ENCODE peak calls at places on chromosomes 16 and 17, in six cellular contexts. S is heart left ventricle, P is astrocyte of the cerebellum, E is sigmoid colon, C is ovary, V is mucosa of descending colon. A is an unnamed sample.

GRCh38 chr17:28533091-28533670 is 19.2 kb downstream of the UNC119 start:
- DNase-seq in V (peak; percentile 55), E (no peak), C (no peak), S (no peak), P (no peak), A (no peak)

GRCh38 chr17:31308372-31308905 is 5.4 kb downstream of the EVI2B start:
- DNase-seq in E (no peak), S (no peak), C (no peak), V (no peak), P (no peak), A (no peak)

GRCh38 chr17:80422981-80423380 is 8.0 kb downstream of the ENDOV start:
- DNase-seq in E (no peak), V (no peak), S (no peak), C (no peak), P (no peak), A (no peak)

GRCh38 chr16:66509576-66509975 is 40.3 kb downstream of the TK2 start:
- DNase-seq in S (peak; percentile 12), E (peak; percentile 56), V (peak; percentile 20), C (peak; percentile 39), P (no peak), A (no peak)

GRCh38 chr16:23284584-23284983 is 17.5 kb upstream of the SCNN1B start:
- DNase-seq in S (no peak), P (no peak), V (no peak), E (no peak), C (no peak), A (no peak)

GRCh38 chr17:49646391-49647255 is 31.3 kb downstream of the SPOP start:
- DNase-seq in E (peak; percentile 77), S (no peak), C (no peak), P (peak; percentile 53), V (no peak), A (peak; percentile 37)

GRCh38 chr17:82882715-82883446 is 43.1 kb upstream of the ZNF750 start:
- DNase-seq in S (no peak), V (peak; percentile 86), P (no peak), E (no peak), C (no peak), A (no peak)

GRCh38 chr16:82070656-82071369 is 35.8 kb downstream of the HSD17B2 start:
- DNase-seq in C (no peak), S (no peak), P (no peak), E (no peak), V (no peak), A (peak; percentile 19)

DNA sequence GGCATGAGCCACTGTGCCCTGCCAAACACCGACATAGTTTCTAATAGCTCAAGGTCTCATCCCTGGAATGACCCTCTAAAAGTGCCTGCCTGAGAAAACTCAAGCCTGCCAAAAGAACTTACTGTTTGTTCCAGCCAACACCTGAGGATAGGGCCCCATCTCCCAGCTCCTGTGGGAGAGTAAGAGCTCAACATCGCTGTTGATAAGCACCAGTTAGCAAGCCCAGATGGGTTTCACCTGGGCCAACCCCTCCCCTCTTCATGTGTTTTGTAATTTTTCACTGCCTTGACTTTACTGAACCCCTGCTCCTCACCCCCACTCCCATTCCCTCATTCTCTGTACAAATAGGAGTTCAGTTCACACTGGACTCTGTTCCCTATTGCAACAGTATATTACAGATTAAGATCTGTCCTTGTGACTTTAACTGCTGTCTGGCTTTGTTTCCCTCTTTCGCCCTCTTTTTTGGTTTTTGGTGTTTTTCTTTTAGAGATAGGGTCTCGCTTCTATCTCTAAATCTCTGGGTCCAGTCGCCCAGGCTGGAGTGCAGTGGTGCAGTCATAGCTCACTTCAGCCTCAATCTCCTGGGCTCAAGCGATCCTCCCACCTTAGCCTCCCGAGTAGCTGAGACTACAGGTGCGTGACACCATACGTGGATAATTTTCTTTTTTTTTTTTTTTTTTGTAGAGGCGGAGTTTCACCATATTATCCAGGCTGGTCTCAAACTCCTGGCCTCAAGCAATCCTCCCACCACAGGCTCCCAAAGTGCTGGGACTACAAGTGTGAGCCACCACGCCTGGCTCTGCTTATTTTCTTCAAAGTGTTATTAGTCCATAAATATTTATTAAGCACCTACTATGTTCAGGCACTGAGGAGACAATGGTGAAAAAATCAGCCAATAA is 12.3 kb downstream of the NUPR1 start:
- DNase-seq in S (no peak), C (no peak), P (no peak), E (no peak), V (no peak), A (no peak)
- H3K4me3 ChIP-seq in S (no peak overlapping the region), C (no peak overlapping the region), P (no peak overlapping the region), E (no peak overlapping the region), V (no peak overlapping the region), A (no peak overlapping the region)

GRCh38 chr17:48161127-48161905 is 53.8 kb downstream of the SNX11 start:
- DNase-seq in E (no peak), V (no peak), P (no peak), C (no peak), S (no peak), A (no peak)

GRCh38 chr17:48160177-48160967 is 52.8 kb downstream of the SNX11 start:
- DNase-seq in P (no peak), V (peak; percentile 39), C (no peak), E (no peak), S (no peak), A (no peak)

GRCh38 chr17:48162305-48162934 is 54.9 kb downstream of the SNX11 start:
- DNase-seq in C (no peak), P (no peak), V (no peak), E (no peak), S (no peak), A (no peak)

GRCh38 chr17:48163809-48164208 is 56.2 kb downstream of the SNX11 start:
- DNase-seq in P (no peak), S (no peak), C (no peak), V (no peak), E (no peak), A (no peak)

GRCh38 chr17:48162946-48163506 is 55.5 kb downstream of the SNX11 start:
- DNase-seq in P (no peak), S (no peak), V (no peak), E (no peak), C (no peak), A (no peak)
- H3K4me3 ChIP-seq in P (no peak overlapping the region), S (no peak overlapping the region), V (no peak overlapping the region), E (no peak overlapping the region), C (no peak overlapping the region), A (no peak overlapping the region)

GRCh38 chr16:1265090-1265630 is 9.3 kb downstream of the TPSD1 start:
- DNase-seq in C (no peak), P (no peak), E (no peak), S (no peak), V (no peak), A (no peak)
- H3K4me3 ChIP-seq in C (no peak overlapping the region), P (no peak overlapping the region), E (no peak overlapping the region), S (no peak overlapping the region), V (no peak overlapping the region), A (no peak overlapping the region)

GRCh38 chr17:372157-373152 is 19.8 kb upstream of the RPH3AL start:
- DNase-seq in V (no peak), P (no peak), S (no peak), C (no peak), E (no peak), A (no peak)
- H3K4me3 ChIP-seq in V (no peak overlapping the region), P (no peak overlapping the region), S (no peak overlapping the region), C (no peak overlapping the region), E (no peak overlapping the region), A (no peak overlapping the region)

GRCh38 chr16:31471875-31472558 is at the start of gene TGFB1I1:
- DNase-seq in C (peak; percentile 89), P (no peak), S (peak; percentile 86), E (peak; percentile 94), V (peak; percentile 76), A (no peak)
- H3K4me3 ChIP-seq in C (peak within 1 kb of the TSS; percentile 61), P (peak within 1 kb of the TSS; percentile 83), S (peak within 1 kb of the TSS; percentile 78), E (peak within 1 kb of the TSS; percentile 95), V (peak within 1 kb of the TSS; percentile 28), A (peak within 1 kb of the TSS; percentile 76)